ENCODE peak calls at places on chromosomes 5 and 9, in eight cellular contexts. P, E, D, B, J, R, W and T are unnamed samples.

GRCh38 chr9:131986089-131986488 is 93.6 kb downstream of the MED27 start:
- DNase-seq in P (no peak), E (no peak), D (no peak), B (no peak), J (no peak), R (no peak), W (no peak), T (no peak)

GRCh38 chr5:66171349-66172344 is 27.5 kb downstream of the SREK1 start:
- DNase-seq in P (peak; percentile 84), E (no peak), D (peak; percentile 69), B (no peak), J (peak; percentile 75), R (peak; percentile 11), W (peak; percentile 74), T (peak; percentile 20)

GRCh38 chr9:19387317-19387716 is 7.3 kb upstream of the RPS6 start:
- DNase-seq in P (no peak), E (no peak), D (no peak), B (no peak), J (no peak), R (no peak), W (no peak), T (no peak)

GRCh38 chr9:88983865-88984542 is 7.3 kb upstream of the S1PR3 start:
- DNase-seq in P (no peak), E (no peak), D (no peak), B (no peak), J (no peak), R (no peak), W (no peak), T (no peak)

GRCh38 chr9:134992755-134993124 is 75.0 kb upstream of the FCN1 start:
- DNase-seq in P (peak; percentile 79), E (no peak), D (no peak), B (no peak), J (no peak), R (no peak), W (no peak), T (peak; percentile 77)

GRCh38 chr5:5883116-5883515 is 460.6 kb downstream of the ICE1 start:
- DNase-seq in P (no peak), E (no peak), D (no peak), B (no peak), J (no peak), R (no peak), W (no peak), T (no peak)

GRCh38 chr5:172141949-172142319 is 46.1 kb downstream of the STK10 start:
- DNase-seq in P (no peak), E (no peak), D (no peak), B (no peak), J (no peak), R (no peak), W (no peak), T (no peak)

GRCh38 chr5:107526263-107526937 is 144.3 kb downstream of the EFNA5 start:
- DNase-seq in P (no peak), E (no peak), D (no peak), B (no peak), J (peak; percentile 26), R (no peak), W (no peak), T (no peak)

GRCh38 chr5:16788957-16789356 is 147.1 kb downstream of the MYO10 start:
- DNase-seq in P (no peak), E (no peak), D (no peak), B (no peak), J (no peak), R (no peak), W (no peak), T (no peak)

GRCh38 chr5:59793000-59793399 is 100.5 kb downstream of the PDE4D start:
- DNase-seq in P (peak; percentile 95), E (peak; percentile 50), D (peak; percentile 91), B (no peak), J (peak; percentile 94), R (peak; percentile 52), W (no peak), T (no peak)

GRCh38 chr9:135961811-135962695 is 880 bp upstream of the UBAC1 start:
- DNase-seq in P (no peak), E (no peak), D (no peak), B (no peak), J (no peak), R (no peak), W (no peak), T (no peak)

GRCh38 chr9:77997611-77998349 is 33.8 kb downstream of the GNAQ start:
- DNase-seq in P (no peak), E (peak; percentile 43), D (peak; percentile 46), B (no peak), J (peak; percentile 28), R (no peak), W (no peak), T (no peak)

GRCh38 chr5:138654281-138654867 is 79.2 kb upstream of the HSPA9 start:
- DNase-seq in P (peak; percentile 42), E (no peak), D (peak; percentile 28), B (no peak), J (peak; percentile 42), R (peak; percentile 56), W (no peak), T (no peak)

GRCh38 chr5:32984851-32985250 is 273.7 kb downstream of the NPR3 start:
- DNase-seq in P (peak; percentile 59), E (no peak), D (peak; percentile 21), B (no peak), J (no peak), R (no peak), W (no peak), T (no peak)

GRCh38 chr9:127179633-127180401 is 57.4 kb upstream of the ANGPTL2 start:
- DNase-seq in P (no peak), E (no peak), D (no peak), B (no peak), J (no peak), R (no peak), W (no peak), T (no peak)

GRCh38 chr9:110334871-110335270 is 2.8 kb downstream of the TXNDC8 start:
- DNase-seq in P (no peak), E (no peak), D (no peak), B (no peak), J (no peak), R (no peak), W (no peak), T (no peak)

GRCh38 chr9:138037140-138037539 is 159.6 kb downstream of the CACNA1B start:
- DNase-seq in P (no peak), E (no peak), D (no peak), B (no peak), J (no peak), R (no peak), W (no peak), T (no peak)

DNA sequence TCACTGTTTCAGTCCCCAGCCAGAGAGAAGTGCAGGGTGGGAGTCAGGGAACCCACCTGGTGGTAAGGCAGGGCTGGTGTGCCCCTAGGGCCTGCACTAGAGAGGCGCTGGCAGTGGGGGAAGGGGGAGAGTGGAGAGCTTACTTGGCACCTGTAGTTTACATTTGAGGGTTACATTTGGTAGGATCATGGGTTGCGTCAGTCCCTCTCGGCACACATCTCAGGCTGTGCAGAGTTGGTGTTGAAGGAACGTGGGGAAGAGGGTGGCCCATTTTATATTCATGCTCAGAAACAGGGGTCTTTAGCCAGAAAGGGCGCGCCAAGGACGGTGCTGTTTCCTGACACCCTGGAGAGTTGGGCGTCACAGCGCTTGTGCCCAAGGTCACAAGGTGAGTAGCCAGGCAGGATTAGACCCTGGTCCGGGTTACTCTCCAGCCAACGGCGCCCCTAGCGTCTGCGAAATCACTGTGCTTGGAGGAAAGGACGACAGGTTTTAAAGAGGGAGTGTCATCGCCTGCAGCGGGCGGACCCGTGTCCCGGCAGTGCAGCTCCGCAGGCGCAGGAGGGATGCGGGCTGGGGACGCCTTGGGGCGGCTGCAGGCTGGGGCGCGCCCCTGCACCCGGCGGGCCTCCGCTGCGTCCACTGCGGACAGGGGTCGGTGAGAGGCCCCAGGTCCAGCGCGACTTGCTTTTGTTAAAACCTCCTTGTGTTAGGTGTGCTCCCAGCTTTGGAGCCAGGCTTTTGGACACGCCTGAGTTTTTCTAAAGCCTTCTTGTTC is 272.6 kb downstream of the FANCC start:
- DNase-seq in P (no peak), E (peak; percentile 53), D (no peak), B (peak; percentile 78), J (no peak), R (no peak), W (peak; percentile 97), T (peak; percentile 78)
- H3K27ac ChIP-seq in P (no peak overlapping the region), E (peak overlapping the region; percentile 91), D (no peak overlapping the region), B (no peak overlapping the region), J (peak overlapping the region; percentile 75), R (no peak overlapping the region), W (no peak overlapping the region), T (peak overlapping the region; percentile 89)

DNA sequence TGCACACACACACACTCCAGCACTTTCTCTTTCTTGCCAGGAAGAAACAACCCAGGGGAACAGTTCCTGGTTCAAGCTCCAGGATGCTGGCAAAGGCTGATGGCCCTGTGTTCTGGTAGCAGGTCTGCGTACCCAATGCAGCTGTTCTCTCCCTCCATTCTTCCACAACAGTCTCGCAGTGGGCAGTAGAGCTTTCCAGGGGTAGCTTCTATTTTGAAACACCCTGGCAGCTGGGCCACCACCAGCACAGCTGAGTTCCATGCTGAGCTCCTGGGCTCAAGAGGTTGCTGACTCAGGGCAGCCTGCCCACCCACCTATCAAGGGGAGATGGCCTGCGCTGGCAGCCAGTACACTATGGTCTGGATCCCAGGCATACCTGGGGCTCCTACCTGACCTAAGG is 4.7 kb downstream of the VDAC1 start:
- DNase-seq in P (no peak), E (peak; percentile 40), D (no peak), B (no peak), J (peak; percentile 20), R (no peak), W (no peak), T (no peak)
- H3K4me1 ChIP-seq in P (peaks cover 26% of the 10 kb centered on the region), E (peaks cover 98% of the 10 kb centered on the region), D (peaks cover 20% of the 10 kb centered on the region), B (peaks cover 9% of the 10 kb centered on the region), J (peaks cover 25% of the 10 kb centered on the region), R (peaks cover 55% of the 10 kb centered on the region), W (peaks cover 36% of the 10 kb centered on the region), T (peaks cover 22% of the 10 kb centered on the region)

GRCh38 chr5:98109561-98110006 is 663.9 kb upstream of the RGMB start:
- DNase-seq in P (peak; percentile 82), E (no peak), D (peak; percentile 78), B (no peak), J (peak; percentile 48), R (peak; percentile 82), W (no peak), T (no peak)

GRCh38 chr5:98110791-98111190 is 662.7 kb upstream of the RGMB start:
- DNase-seq in P (peak; percentile 12), E (no peak), D (no peak), B (no peak), J (no peak), R (no peak), W (no peak), T (no peak)

GRCh38 chr5:98110270-98110669 is 663.2 kb upstream of the RGMB start:
- DNase-seq in P (peak; percentile 79), E (no peak), D (peak; percentile 94), B (no peak), J (peak; percentile 53), R (peak; percentile 41), W (no peak), T (no peak)

GRCh38 chr5:98106116-98107088 is 667.1 kb upstream of the RGMB start:
- DNase-seq in P (peak; percentile 84), E (no peak), D (peak; percentile 87), B (no peak), J (no peak), R (no peak), W (no peak), T (no peak)

GRCh38 chr5:98108497-98108896 is 665.0 kb upstream of the RGMB start:
- DNase-seq in P (peak; percentile 92), E (no peak), D (peak; percentile 94), B (no peak), J (peak; percentile 59), R (peak; percentile 71), W (no peak), T (no peak)
- H3K27ac ChIP-seq in P (peak overlapping the region; percentile 98), E (no peak overlapping the region), D (peak overlapping the region; percentile 92), B (no peak overlapping the region), J (no peak overlapping the region), R (peak overlapping the region; percentile 74), W (no peak overlapping the region), T (no peak overlapping the region)

GRCh38 chr5:4216142-4216541 is 620.5 kb downstream of the IRX1 start:
- DNase-seq in P (no peak), E (no peak), D (no peak), B (no peak), J (no peak), R (no peak), W (no peak), T (no peak)
- H3K4me1 ChIP-seq in P (no peaks in the 10 kb centered on the region), E (no peaks in the 10 kb centered on the region), D (no peaks in the 10 kb centered on the region), B (peaks cover 3% of the 10 kb centered on the region), J (no peaks in the 10 kb centered on the region), R (no peaks in the 10 kb centered on the region), W (peaks cover 11% of the 10 kb centered on the region), T (no peaks in the 10 kb centered on the region)